ENCODE peak calls at places on chromosomes 4 and X, in ten cellular contexts. Z is fibroblast of lung; B is iPS DF 6.9; Y is cardiac muscle cell; G is fibroblast of mammary gland; U is AG09319; H is stimulated activated CD4-positive, alpha-beta T cell treated with anti-CD3 and anti-CD28 coated beads, TNF-alpha, amount 100 ng/mL, for 48 hours; L is NAMALWA; K is HT1080; N is thyroid gland. E is an unnamed sample.

GRCh38 chrX:135494453-135494852 is 26.0 kb upstream of the INTS6L start:
- DNase-seq in U (no peak), H (no peak), G (no peak), L (no peak), K (no peak), N (no peak), Y (no peak), B (no peak), Z (no peak), E (no peak)

GRCh38 chrX:95885074-95885473 is 799.6 kb upstream of the DIAPH2 start:
- DNase-seq in Y (peak), L (no peak), B (no peak), K (no peak), G (peak), N (no peak), Z (peak), U (no peak), H (no peak), E (no peak)

GRCh38 chrX:149284616-149285015 is 220.5 kb downstream of the IDS start:
- DNase-seq in N (no peak), H (no peak), K (no peak), B (no peak), Y (no peak), L (no peak), Z (no peak), U (no peak), G (no peak), E (no peak)

GRCh38 chr4:132108784-132109183 is 1040.3 kb upstream of the PCDH10 start:
- DNase-seq in H (no peak), U (no peak), N (no peak), K (no peak), L (no peak), G (peak), Y (peak), Z (peak), B (no peak), E (peak)

GRCh38 chr4:116664198-116664597 is 421.2 kb downstream of the TRAM1L1 start:
- DNase-seq in H (no peak), K (no peak), Z (no peak), B (no peak), L (no peak), N (no peak), U (no peak), G (no peak), Y (no peak), E (no peak)

GRCh38 chr4:29553842-29554241 is 1166.3 kb upstream of the PCDH7 start:
- DNase-seq in Y (no peak), G (peak), Z (peak), K (peak), N (no peak), U (no peak), B (no peak), H (no peak), L (no peak), E (peak)

GRCh38 chr4:22869235-22869634 is 176.5 kb downstream of the GBA3 start:
- DNase-seq in K (no peak), G (no peak), U (no peak), N (no peak), Y (no peak), Z (no peak), B (peak), H (no peak), L (peak), E (no peak)

GRCh38 chr4:186703510-186703909 is 20.1 kb downstream of the FAT1 start:
- DNase-seq in U (no peak), L (no peak), N (no peak), B (no peak), G (no peak), K (no peak), Z (no peak), Y (no peak), H (no peak), E (no peak)

GRCh38 chrX:9146657-9147056 is 112.7 kb upstream of the FAM9B start:
- DNase-seq in G (no peak), U (no peak), L (no peak), K (no peak), H (no peak), N (no peak), Z (no peak), Y (no peak), B (no peak), E (no peak)

GRCh38 chr4:37908488-37909343 is 17.8 kb downstream of the TBC1D1 start:
- DNase-seq in N (no peak), U (no peak), Z (peak), L (no peak), Y (peak), H (no peak), G (peak), B (no peak), K (peak), E (peak)

E was measured in HFFc6.